ENCODE peak calls at places on chromosomes 11 and 22, in four cellular contexts. P is IMR-90, X is pancreas, N is tibial nerve. F is an unnamed sample. For H3K4me1, the result is how much of the 10 kb centered on the place peaks cover.

GRCh38 chr11:85154294-85154693 is 472.9 kb downstream of the DLG2 start:
- DNase-seq in P (no peak), X (no peak), N (no peak), F (no peak)

GRCh38 chr22:37627545-37627944 is 11.9 kb upstream of the SH3BP1 start:
- DNase-seq in P (no peak), N (no peak), X (no peak), F (no peak)

GRCh38 chr11:127074151-127074761 is 73.7 kb upstream of the KIRREL3 start:
- DNase-seq in P (peak), X (peak), N (no peak), F (no peak)

GRCh38 chr11:64206457-64207246 is at the start of gene FERMT3:
- DNase-seq in P (no peak), X (peak), N (peak), F (peak)

GRCh38 chr22:42814215-42814614 is 42.9 kb downstream of the ARFGAP3 start:
- DNase-seq in N (no peak), X (no peak), P (no peak), F (peak)

GRCh38 chr22:43270314-43270908 is 72.8 kb downstream of the SCUBE1 start:
- DNase-seq in X (no peak), N (no peak), P (no peak), F (no peak)

GRCh38 chr11:110069158-110069737 is 23.9 kb upstream of the ZC3H12C start:
- DNase-seq in N (peak), X (peak), P (peak), F (peak)

GRCh38 chr11:118008271-118008903 is 22.2 kb downstream of the IL10RA start:
- DNase-seq in N (no peak), P (no peak), X (no peak), F (no peak)

GRCh38 chr22:38465673-38466490 is 2.0 kb upstream of the KDELR3 start:
- DNase-seq in P (no peak), N (no peak), X (no peak), F (no peak)

GRCh38 chr22:35540600-35541253 is at the start of gene RASD2:
- DNase-seq in N (no peak), P (peak), X (peak), F (no peak)

GRCh38 chr11:57458060-57458409 is 2.3 kb upstream of the RTN4RL2 start:
- DNase-seq in P (no peak), N (no peak), X (no peak), F (no peak)

DNA sequence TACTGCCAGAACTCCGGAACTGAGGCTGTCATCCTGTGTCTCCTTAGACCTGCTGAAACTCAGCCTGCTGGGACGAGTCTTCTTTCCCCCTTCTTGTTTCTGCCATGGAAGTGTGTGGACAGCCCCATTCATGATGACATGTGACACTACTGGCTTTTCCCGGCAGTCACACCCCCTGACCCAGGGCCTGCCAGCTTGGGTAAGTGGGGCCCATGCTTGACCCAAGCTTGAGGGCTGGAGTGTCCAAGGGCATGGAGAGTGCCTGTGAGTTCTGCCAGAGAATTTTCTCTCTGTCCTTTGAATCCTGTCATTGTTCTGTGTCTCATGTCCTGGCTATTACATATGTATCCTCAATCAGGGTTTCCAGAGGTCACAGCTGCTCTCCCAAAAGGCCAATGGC is 73.1 kb downstream of the KIAA1671 start:
- DNase-seq in N (no peak), X (no peak), P (no peak), F (no peak)
- H3K27ac ChIP-seq in N (peak), X (no peak), P (no peak), F (peak)

GRCh38 chr11:21911046-21911445 is 281.8 kb upstream of the ANO5 start:
- DNase-seq in X (no peak), N (no peak), P (no peak), F (no peak)
- TF ChIP-seq CTCF in X (no peak), N (no peak), P (no peak), F (no peak)

GRCh38 chr11:8720868-8721739 is 38.5 kb downstream of the RPL27A start:
- DNase-seq in P (no peak), N (no peak), X (no peak), F (peak)
- H3K4me1 ChIP-seq in P (half or more), N (under half), X (under half), F (under half)

GRCh38 chr22:31652129-31652528 is 9.9 kb downstream of the PISD start:
- DNase-seq in N (no peak), X (no peak), P (no peak), F (no peak)

GRCh38 chr22:31653944-31654343 is 8.1 kb downstream of the PISD start:
- DNase-seq in P (no peak), N (no peak), X (no peak), F (no peak)

GRCh38 chr22:31651667-31652066 is 10.3 kb downstream of the PISD start:
- DNase-seq in P (no peak), N (no peak), X (no peak), F (no peak)

GRCh38 chr22:31654408-31654807 is 7.6 kb downstream of the PISD start:
- DNase-seq in N (no peak), X (no peak), P (no peak), F (no peak)

DNA sequence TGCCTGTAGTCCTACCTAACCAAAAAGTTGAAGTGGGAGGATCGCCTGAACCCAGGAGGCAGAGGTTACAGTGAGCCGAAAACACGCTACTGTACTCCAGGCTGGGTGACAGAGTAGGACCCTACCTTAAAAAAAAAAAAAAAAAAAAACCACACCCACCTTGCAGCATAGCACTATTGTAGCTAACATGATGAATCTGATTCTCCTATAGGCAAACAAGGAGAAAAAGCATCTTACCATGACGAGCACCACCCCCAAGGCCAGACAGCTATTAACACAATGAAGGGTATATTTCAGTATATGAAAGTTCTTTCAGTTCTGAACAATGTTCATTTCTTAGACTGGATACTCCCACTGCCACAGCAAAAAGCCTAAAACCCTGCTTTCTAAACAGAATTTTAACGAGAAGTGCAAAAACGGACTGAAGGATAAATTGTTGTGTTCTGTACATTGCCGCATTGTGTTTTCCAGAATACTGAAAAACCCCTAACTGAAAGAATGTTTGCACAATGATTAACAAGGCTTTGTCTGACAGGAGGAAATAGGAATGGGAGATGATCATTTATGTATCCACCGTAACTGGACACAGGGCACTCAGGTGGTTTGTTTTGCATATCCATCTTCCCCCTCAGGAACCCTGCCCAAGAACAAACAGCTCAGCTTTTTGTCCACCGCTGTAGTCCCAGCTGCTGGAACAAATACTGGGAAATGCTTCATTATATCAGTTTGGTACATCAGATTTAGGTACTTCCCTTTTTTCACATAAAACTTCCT is 8.9 kb downstream of the PISD start:
- DNase-seq in P (no peak), X (no peak), N (no peak), F (no peak)
- H3K27ac ChIP-seq in P (no peak), X (peak), N (peak), F (no peak)

GRCh38 chr22:30265131-30265720 is 1.4 kb downstream of the OSM start:
- DNase-seq in P (no peak), X (no peak), N (no peak), F (no peak)
- TF ChIP-seq CTCF in P (no peak), X (no peak), N (no peak), F (no peak)

DNA sequence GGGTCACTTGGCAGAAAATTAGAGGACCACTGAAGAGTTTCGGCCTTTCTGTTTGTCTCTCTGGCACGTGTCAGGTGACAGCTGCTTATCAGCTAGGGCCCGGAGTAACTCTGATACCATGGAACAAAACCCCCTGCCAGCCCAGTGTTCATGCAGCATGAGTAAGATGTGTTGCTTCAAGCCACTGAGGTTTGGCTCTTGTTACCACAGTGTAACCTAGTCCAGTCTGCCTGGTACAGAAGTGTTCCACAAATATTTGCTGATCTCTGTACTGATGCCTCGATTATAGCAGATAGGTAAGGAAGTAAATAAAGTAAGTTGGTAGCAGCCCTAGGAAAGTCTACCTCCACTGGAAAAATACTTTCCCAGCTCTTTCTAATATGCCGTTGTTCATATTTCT is 20.5 kb upstream of the ETS1 start:
- DNase-seq in N (no peak), P (no peak), X (no peak), F (no peak)
- H3K4me1 ChIP-seq in N (under half), P (under half), X (under half), F (under half)

GRCh38 chr11:47642099-47642855 is at the start of gene MTCH2:
- DNase-seq in X (peak), N (peak), P (peak), F (peak)
- H3K27ac ChIP-seq in X (peak), N (peak), P (peak), F (peak)

DNA sequence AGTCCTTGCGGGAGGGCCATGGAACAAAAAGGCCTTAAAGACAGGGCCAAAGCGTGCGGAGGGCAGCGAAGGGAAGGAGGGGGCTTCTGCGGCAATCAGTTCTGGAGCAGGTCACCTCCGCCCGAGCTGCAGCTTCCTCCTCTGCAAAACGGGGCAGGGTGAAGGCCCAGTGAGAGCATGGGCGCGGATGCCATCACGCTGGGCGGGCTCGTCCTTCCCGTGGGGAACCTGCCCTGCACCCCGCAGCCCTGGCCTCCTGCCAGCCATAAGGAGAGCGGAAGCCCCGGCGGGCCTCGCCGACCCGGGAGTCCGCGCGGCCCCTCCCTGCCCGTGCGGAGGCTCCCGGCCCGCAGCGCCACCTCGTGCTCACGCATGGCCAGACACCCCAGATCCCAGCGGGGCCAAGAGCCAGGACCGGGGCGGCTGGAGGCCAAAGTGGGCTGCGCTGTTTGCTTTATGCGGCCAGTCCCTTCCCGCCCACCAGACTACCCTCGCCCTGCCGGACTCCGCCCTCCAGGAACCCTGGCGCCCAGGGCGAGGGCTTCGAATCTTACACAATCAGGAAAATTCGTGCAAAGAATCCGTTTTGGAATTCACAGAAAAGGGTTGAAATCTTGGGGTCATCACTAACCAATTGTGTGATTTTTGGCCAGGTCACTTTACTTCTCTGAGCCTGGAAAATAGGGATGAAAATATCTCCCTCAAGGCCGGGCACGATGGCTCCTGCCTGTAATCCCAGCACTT is 16.1 kb downstream of the TSKU start:
- DNase-seq in P (peak), N (peak), X (peak), F (peak)
- TF ChIP-seq CTCF in P (peak), N (peak), X (peak), F (peak)

DNA sequence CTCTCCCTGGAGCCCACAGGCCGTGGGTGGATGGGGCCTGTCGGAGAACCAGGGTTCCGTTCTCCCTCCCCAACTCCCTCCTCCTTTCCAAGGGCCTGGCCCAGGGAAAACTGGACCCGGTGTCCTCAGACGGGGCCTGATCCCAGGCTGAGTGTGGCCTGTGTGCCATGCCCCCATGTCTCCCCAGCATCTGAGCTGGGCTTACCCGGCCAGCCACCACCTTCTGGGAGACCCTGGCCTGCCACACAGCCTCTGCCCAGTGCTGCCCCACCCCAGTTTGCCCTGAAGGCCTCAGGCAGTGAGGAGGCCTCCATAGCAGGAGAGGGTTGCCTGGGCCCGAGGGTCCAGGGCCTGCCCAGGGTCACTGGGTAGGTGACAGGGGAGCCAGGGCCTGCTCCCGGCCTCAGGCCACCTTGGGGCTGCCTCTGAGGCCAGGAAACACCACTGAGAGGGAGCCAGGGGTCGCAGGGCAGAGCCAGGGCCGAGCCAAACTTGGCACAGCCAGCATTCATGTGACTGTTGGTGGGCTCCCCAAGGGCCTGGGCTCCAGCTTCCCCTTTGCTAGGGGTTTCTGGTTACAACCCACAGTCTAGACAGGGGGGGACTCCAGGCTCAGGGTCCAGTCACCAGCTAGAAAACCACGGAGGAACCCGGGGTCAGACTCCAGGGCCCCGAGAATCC is 585 bp upstream of the IFITM10 start:
- DNase-seq in N (no peak), P (no peak), X (no peak), F (no peak)
- H3K4me1 ChIP-seq in N (under half), P (under half), X (under half), F (under half)